ENCODE peak calls at places on chromosomes 5 and 9, in eight cellular contexts. K is stimulated activated CD4-positive, alpha-beta T cell treated with anti-CD3 and anti-CD28 coated beads, Interleukin-1b, Interleukin-23, amount 100 ng/mL, for 1 hour; G is retinal pigment epithelial cell; Q is anterior cingulate cortex; W is neural crest cell; P is activated CD4-positive, alpha-beta T cell treated with anti-CD3 and anti-CD28 coated beads, Interleukin-2, amount 50 U/mL, for 1 hour; O is G401; J is lower lobe of right lung. I is an unnamed sample.
A peak's percentile ranks its signal among the peaks of the same experiment; 100 is the strongest.

GRCh38 chr5:92653730-92654461 is 927.1 kb downstream of the NR2F1-AS1 start:
- DNase-seq in K (no peak), G (no peak), Q (no peak), W (no peak), P (no peak), O (no peak), J (no peak), I (no peak)

GRCh38 chr9:123401879-123402513 is 46.0 kb downstream of the CRB2 start:
- DNase-seq in K (no peak), G (no peak), Q (no peak), W (peak; percentile 55), P (no peak), O (peak; percentile 56), J (no peak), I (no peak)

GRCh38 chr9:83622814-83623633 is at the start of gene IDNK:
- DNase-seq in K (peak; percentile 24), G (no peak), Q (peak; percentile 68), W (peak; percentile 63), P (peak; percentile 54), O (peak; percentile 83), J (peak; percentile 79), I (peak; percentile 61)

GRCh38 chr9:37029304-37029775 is 4.7 kb downstream of the PAX5 start:
- DNase-seq in K (no peak), G (no peak), Q (no peak), W (no peak), P (no peak), O (no peak), J (no peak), I (no peak)

GRCh38 chr9:106862946-106863740 is at the start of gene ZNF462:
- DNase-seq in K (no peak), G (no peak), Q (peak; percentile 46), W (peak; percentile 36), P (no peak), O (peak; percentile 83), J (no peak), I (no peak)

GRCh38 chr9:76593011-76593347 is 134.0 kb downstream of the GCNT1 start:
- DNase-seq in K (no peak), G (no peak), Q (no peak), W (no peak), P (no peak), O (no peak), J (no peak), I (no peak)

GRCh38 chr9:131447600-131447999 is 53.7 kb downstream of the PRRC2B start:
- DNase-seq in K (no peak), G (no peak), Q (no peak), W (no peak), P (no peak), O (no peak), J (no peak), I (no peak)

GRCh38 chr9:35700031-35700430 is 10.3 kb upstream of the TPM2 start:
- DNase-seq in K (no peak), G (no peak), Q (no peak), W (no peak), P (no peak), O (no peak), J (no peak), I (no peak)

GRCh38 chr5:37717613-37718431 is 122.0 kb downstream of the GDNF start:
- DNase-seq in K (no peak), G (peak; percentile 92), Q (no peak), W (no peak), P (no peak), O (peak; percentile 65), J (peak; percentile 60), I (no peak)